ENCODE peak calls at places on chromosomes 4 and X, in nine cellular contexts. C is NCI-H69; N is H4; J is body of pancreas; Y is NCI-H2081 treated with DMSO at 0.1 percent for 48 hours; D is stimulated activated CD8-positive, alpha-beta memory T cell treated with anti-CD3 and anti-CD28 coated beads, Interleukin-15, amount 100 ng/mL, for 4 hours; A is tibial artery; R is OCI-LY7; I is astrocyte of the spinal cord. L is an unnamed sample.

GRCh38 chr4:109010534-109010933 is 247.7 kb upstream of the ETNPPL start:
- DNase-seq in C (no peak), N (no peak), J (no peak), Y (no peak), D (no peak), A (no peak), R (no peak), I (no peak), L (no peak)

GRCh38 chr4:16029329-16029728 is 54.5 kb downstream of the PROM1 start:
- DNase-seq in C (peak), N (peak), J (no peak), Y (no peak), D (no peak), A (no peak), R (no peak), I (peak), L (no peak)

GRCh38 chrX:30570505-30570904 is 7.1 kb downstream of the TASL start:
- DNase-seq in C (peak), N (no peak), J (no peak), Y (no peak), D (no peak), A (no peak), R (peak), I (peak), L (no peak)

GRCh38 chr4:4837316-4837715 is 22.1 kb upstream of the MSX1 start:
- DNase-seq in C (no peak), N (no peak), J (peak), Y (no peak), D (no peak), A (no peak), R (no peak), I (no peak), L (no peak)

GRCh38 chr4:83115000-83115399 is 471 bp upstream of the PLAC8 start:
- DNase-seq in C (no peak), N (no peak), J (no peak), Y (no peak), D (no peak), A (no peak), R (no peak), I (peak), L (no peak)

GRCh38 chr4:31052519-31052918 is 332.4 kb downstream of the PCDH7 start:
- DNase-seq in C (no peak), N (no peak), J (no peak), Y (no peak), D (no peak), A (no peak), R (no peak), I (no peak), L (no peak)

GRCh38 chr4:42750831-42751230 is 93.9 kb upstream of the ATP8A1 start:
- DNase-seq in C (no peak), N (no peak), J (no peak), Y (no peak), D (no peak), A (no peak), R (no peak), I (no peak), L (no peak)

GRCh38 chr4:80931645-80932215 is 98.8 kb upstream of the BMP3 start:
- DNase-seq in C (no peak), N (no peak), J (no peak), Y (no peak), D (no peak), A (no peak), R (no peak), I (peak), L (no peak)

GRCh38 chr4:63901311-63901710 is 507.9 kb downstream of the TECRL start:
- DNase-seq in C (no peak), N (no peak), J (no peak), Y (no peak), D (no peak), A (no peak), R (no peak), I (no peak), L (no peak)

GRCh38 chr4:185142563-185142910 is 529 bp upstream of the SLC25A4 start:
- DNase-seq in C (peak), N (no peak), J (no peak), Y (no peak), D (no peak), A (no peak), R (no peak), I (no peak), L (peak)

GRCh38 chrX:134649770-134650169 is 8.5 kb downstream of the PLAC1 start:
- DNase-seq in C (no peak), N (no peak), J (no peak), Y (no peak), D (no peak), A (no peak), R (no peak), I (no peak), L (no peak)

GRCh38 chr4:162891788-162892707 is 274.6 kb downstream of the NAF1 start:
- DNase-seq in C (peak), N (peak), J (no peak), Y (no peak), D (no peak), A (no peak), R (peak), I (no peak), L (peak)

GRCh38 chr4:80365928-80366327 is 30.4 kb downstream of the CFAP299 start:
- DNase-seq in C (peak), N (peak), J (peak), Y (peak), D (no peak), A (no peak), R (peak), I (peak), L (peak)

GRCh38 chr4:82799006-82799881 is 648 bp upstream of the SCD5 start:
- DNase-seq in C (peak), N (no peak), J (no peak), Y (no peak), D (no peak), A (no peak), R (no peak), I (no peak), L (peak)

GRCh38 chrX:20740443-20740842 is 473.7 kb upstream of the RPS6KA3 start:
- DNase-seq in C (no peak), N (no peak), J (no peak), Y (no peak), D (no peak), A (no peak), R (no peak), I (no peak), L (no peak)

GRCh38 chr4:104429150-104429741 is 65.4 kb downstream of the CXXC4 start:
- DNase-seq in C (peak), N (no peak), J (no peak), Y (no peak), D (no peak), A (no peak), R (no peak), I (no peak), L (no peak)

GRCh38 chrX:134206221-134206620 is 30.8 kb upstream of the CCDC160 start:
- DNase-seq in C (no peak), N (no peak), J (no peak), Y (no peak), D (no peak), A (no peak), R (no peak), I (no peak), L (no peak)

L was measured in MM.1S.